ENCODE peak calls at places on chromosome 11, in five cellular contexts. H is HTR-8/SVneo; J is kidney; M is caudate nucleus; Y is stimulated activated CD8-positive, alpha-beta memory T cell treated with anti-CD3 and anti-CD28 coated beads, Interleukin-4, amount 100 ng/mL, for 24 hours. S is an unnamed sample.

GRCh38 chr11:63227521-63228107 is 15.8 kb downstream of the SLC22A25 start:
- DNase-seq in H (no peak), J (no peak), M (no peak), Y (no peak), S (no peak)

GRCh38 chr11:65613091-65613928 is 711 bp downstream of the MAP3K11 start:
- DNase-seq in H (no peak), J (peak), M (no peak), Y (no peak), S (peak)

GRCh38 chr11:114251797-114252327 is 44.3 kb upstream of the NNMT start:
- DNase-seq in H (no peak), J (no peak), M (no peak), Y (no peak), S (no peak)

GRCh38 chr11:114297806-114298700 is 1.9 kb downstream of the NNMT start:
- DNase-seq in H (no peak), J (no peak), M (no peak), Y (no peak), S (no peak)

GRCh38 chr11:94117871-94118270 is 10.8 kb upstream of the PANX1 start:
- DNase-seq in H (no peak), J (no peak), M (no peak), Y (no peak), S (no peak)

GRCh38 chr11:83827520-83827919 is 541.4 kb upstream of the CCDC90B start:
- DNase-seq in H (no peak), J (no peak), M (no peak), Y (no peak), S (peak)

GRCh38 chr11:36609383-36609782 is 11.3 kb upstream of the RAG2 start:
- DNase-seq in H (no peak), J (no peak), M (no peak), Y (no peak), S (no peak)

GRCh38 chr11:3224730-3225098 is 6.1 kb upstream of the MRGPRG start:
- DNase-seq in H (no peak), J (no peak), M (no peak), Y (no peak), S (peak)

GRCh38 chr11:1852885-1853284 is at the start of gene LSP1:
- DNase-seq in H (no peak), J (peak), M (no peak), Y (peak), S (no peak)

GRCh38 chr11:61551630-61552029 is 29.2 kb downstream of the SYT7 start:
- DNase-seq in H (no peak), J (peak), M (no peak), Y (no peak), S (peak)

GRCh38 chr11:45208135-45208534 is 61.7 kb downstream of the PRDM11 start:
- DNase-seq in H (no peak), J (no peak), M (no peak), Y (no peak), S (no peak)

GRCh38 chr11:62108971-62109391 is 14.8 kb upstream of the INCENP start:
- DNase-seq in H (no peak), J (no peak), M (no peak), Y (no peak), S (peak)

GRCh38 chr11:68193018-68193417 is 20.1 kb downstream of the KMT5B start:
- DNase-seq in H (no peak), J (no peak), M (no peak), Y (no peak), S (no peak)

GRCh38 chr11:119236490-119236889 is 30.4 kb downstream of the CBL start:
- DNase-seq in H (no peak), J (no peak), M (no peak), Y (no peak), S (peak)

GRCh38 chr11:1352696-1353382 is 36.9 kb upstream of the BRSK2 start:
- DNase-seq in H (no peak), J (no peak), M (no peak), Y (no peak), S (no peak)

GRCh38 chr11:8333431-8334401 is 70.0 kb upstream of the LMO1 start:
- DNase-seq in H (peak), J (no peak), M (no peak), Y (no peak), S (peak)

GRCh38 chr11:114774599-114775365 is 96.5 kb downstream of the NXPE2 start:
- DNase-seq in H (peak), J (no peak), M (peak), Y (no peak), S (peak)

GRCh38 chr11:84825140-84825539 is 802.0 kb downstream of the DLG2 start:
- DNase-seq in H (no peak), J (no peak), M (no peak), Y (no peak), S (no peak)

GRCh38 chr11:117861151-117862018 is 15.1 kb downstream of the FXYD6 start:
- DNase-seq in H (peak), J (no peak), M (no peak), Y (no peak), S (no peak)

GRCh38 chr11:11555228-11555627 is 66.6 kb downstream of the GALNT18 start:
- DNase-seq in H (no peak), J (peak), M (no peak), Y (no peak), S (no peak)

GRCh38 chr11:28871090-28871489 is 762.9 kb downstream of the METTL15 start:
- DNase-seq in H (no peak), J (no peak), M (no peak), Y (no peak), S (no peak)

GRCh38 chr11:118606844-118607228 is 579 bp upstream of the PHLDB1 start:
- DNase-seq in H (no peak), J (no peak), M (no peak), Y (no peak), S (no peak)

GRCh38 chr11:74069146-74070046 is 60.5 kb upstream of the UCP3 start:
- DNase-seq in H (no peak), J (no peak), M (no peak), Y (no peak), S (no peak)

GRCh38 chr11:116730568-116730967 is 42.2 kb downstream of the BUD13 start:
- DNase-seq in H (no peak), J (no peak), M (no peak), Y (no peak), S (no peak)

GRCh38 chr11:116702772-116703360 is 69.9 kb downstream of the BUD13 start:
- DNase-seq in H (no peak), J (no peak), M (no peak), Y (no peak), S (no peak)

GRCh38 chr11:37503411-37504065 is 905.5 kb upstream of the RAG2 start:
- DNase-seq in H (no peak), J (no peak), M (no peak), Y (no peak), S (no peak)

GRCh38 chr11:36417154-36417553 is 92.9 kb downstream of the TRAF6 start:
- DNase-seq in H (no peak), J (no peak), M (no peak), Y (no peak), S (no peak)

GRCh38 chr11:98679673-98680072 is 341.1 kb upstream of the CNTN5 start:
- DNase-seq in H (no peak), J (no peak), M (no peak), Y (no peak), S (no peak)

GRCh38 chr11:134252539-134253188 is 488 bp downstream of the THYN1 start:
- DNase-seq in H (no peak), J (no peak), M (peak), Y (no peak), S (no peak)

GRCh38 chr11:111185259-111185658 is 60.3 kb upstream of the POU2AF2 start:
- DNase-seq in H (no peak), J (no peak), M (no peak), Y (no peak), S (peak)

GRCh38 chr11:100636536-100636935 is 50.6 kb upstream of the ARHGAP42 start:
- DNase-seq in H (no peak), J (no peak), M (no peak), Y (no peak), S (no peak)

GRCh38 chr11:2691991-2692841 is 7.6 kb downstream of the KCNQ1OT1 start:
- DNase-seq in H (no peak), J (peak), M (no peak), Y (no peak), S (peak)

GRCh38 chr11:774873-775592 is 2.3 kb downstream of the GATD1 start:
- DNase-seq in H (no peak), J (peak), M (no peak), Y (no peak), S (peak)

GRCh38 chr11:68302256-68303054 is 9.9 kb upstream of the LRP5 start:
- DNase-seq in H (no peak), J (no peak), M (no peak), Y (no peak), S (peak)

GRCh38 chr11:103608566-103608965 is 427.9 kb upstream of the DDI1 start:
- DNase-seq in H (no peak), J (no peak), M (no peak), Y (no peak), S (peak)